ENCODE peak calls at places on chromosomes 11 and 22, in six cellular contexts. T, F, B, Q, D and H are unnamed samples.

GRCh38 chr11:6617315-6617781 is 1.9 kb downstream of the TPP1 start:
- DNase-seq in T (no peak), F (no peak), B (no peak), Q (no peak), D (no peak), H (no peak)

GRCh38 chr11:13405220-13405619 is 57.8 kb downstream of the BTBD10 start:
- DNase-seq in T (no peak), F (no peak), B (no peak), Q (no peak), D (no peak), H (no peak)

GRCh38 chr11:26715133-26715532 is 6.7 kb downstream of the SLC5A12 start:
- DNase-seq in T (no peak), F (no peak), B (no peak), Q (peak; percentile 58), D (no peak), H (peak; percentile 77)

GRCh38 chr11:75667268-75667830 is 1.5 kb downstream of the MAP6 start:
- DNase-seq in T (no peak), F (no peak), B (no peak), Q (peak; percentile 34), D (no peak), H (peak; percentile 80)

GRCh38 chr11:94740083-94740974 is 27.8 kb upstream of the AMOTL1 start:
- DNase-seq in T (peak; percentile 2), F (no peak), B (no peak), Q (peak; percentile 9), D (peak; percentile 74), H (peak; percentile 75)

GRCh38 chr11:128336203-128336602 is 251.2 kb downstream of the ETS1 start:
- DNase-seq in T (no peak), F (no peak), B (no peak), Q (no peak), D (no peak), H (peak; percentile 15)

GRCh38 chr11:60485987-60486386 is 6.6 kb upstream of the MS4A12 start:
- DNase-seq in T (no peak), F (peak; percentile 26), B (no peak), Q (no peak), D (no peak), H (no peak)

GRCh38 chr11:119702261-119702591 is 26.8 kb downstream of the NECTIN1 start:
- DNase-seq in T (peak; percentile 88), F (no peak), B (no peak), Q (no peak), D (no peak), H (no peak)

GRCh38 chr22:21082248-21082647 is 36.5 kb downstream of the LRRC74B start:
- DNase-seq in T (no peak), F (no peak), B (no peak), Q (no peak), D (no peak), H (peak; percentile 21)

GRCh38 chr22:47665151-47665550 is 902.7 kb downstream of the TBC1D22A start:
- DNase-seq in T (no peak), F (no peak), B (no peak), Q (no peak), D (no peak), H (no peak)

GRCh38 chr11:67656278-67656922 is 5.9 kb upstream of the ACY3 start:
- DNase-seq in T (no peak), F (no peak), B (no peak), Q (no peak), D (no peak), H (no peak)

GRCh38 chr11:76666408-76666807 is 4.1 kb downstream of the LRRC32 start:
- DNase-seq in T (no peak), F (no peak), B (no peak), Q (no peak), D (peak; percentile 31), H (no peak)

GRCh38 chr22:20090730-20091240 is 10.7 kb downstream of the DGCR8 start:
- DNase-seq in T (no peak), F (no peak), B (no peak), Q (no peak), D (no peak), H (no peak)